ENCODE peak calls at places on chromosomes 5 and 9, in five cellular contexts. L is lower lobe of right lung; I is stimulated activated CD8-positive, alpha-beta memory T cell treated with anti-CD3 and anti-CD28 coated beads, Interleukin-15, amount 100 ng/mL, for 4 hours; Y is H9; D is neural crest cell. G is an unnamed sample.

GRCh38 chr9:120877276-120878034 is 467 bp upstream of the PHF19 start:
- DNase-seq in L (peak; percentile 75), I (no peak), Y (peak; percentile 53), D (peak; percentile 65), G (peak; percentile 47)

GRCh38 chr9:18721267-18722079 is 247.5 kb downstream of the ADAMTSL1 start:
- DNase-seq in L (no peak), I (no peak), Y (no peak), D (no peak), G (no peak)

GRCh38 chr9:69970001-69970531 is 73.6 kb upstream of the MAMDC2 start:
- DNase-seq in L (no peak), I (no peak), Y (no peak), D (no peak), G (no peak)

GRCh38 chr5:61353293-61353692 is 21.2 kb downstream of the ZSWIM6 start:
- DNase-seq in L (no peak), I (no peak), Y (no peak), D (no peak), G (no peak)

GRCh38 chr5:159616967-159617366 is 286.7 kb upstream of the IL12B start:
- DNase-seq in L (no peak), I (no peak), Y (no peak), D (no peak), G (peak; percentile 25)

GRCh38 chr5:178460598-178461425 is 129.4 kb downstream of the COL23A1 start:
- DNase-seq in L (peak; percentile 84), I (no peak), Y (peak; percentile 93), D (peak; percentile 92), G (peak; percentile 8)

GRCh38 chr9:91298304-91298703 is 63.4 kb downstream of the AUH start:
- DNase-seq in L (no peak), I (no peak), Y (no peak), D (no peak), G (no peak)

GRCh38 chr5:150082889-150083288 is 3.5 kb downstream of the CSF1R start:
- DNase-seq in L (no peak), I (no peak), Y (no peak), D (no peak), G (no peak)

GRCh38 chr9:25003686-25004085 is 458.0 kb upstream of the IZUMO3 start:
- DNase-seq in L (no peak), I (no peak), Y (peak; percentile 86), D (no peak), G (no peak)

GRCh38 chr9:7234144-7234543 is 476.4 kb downstream of the KDM4C start:
- DNase-seq in L (no peak), I (no peak), Y (peak; percentile 84), D (peak; percentile 36), G (peak; percentile 9)

GRCh38 chr5:2666081-2666480 is 85.4 kb downstream of the IRX2 start:
- DNase-seq in L (no peak), I (no peak), Y (no peak), D (no peak), G (no peak)

GRCh38 chr5:139710370-139711066 is 62.4 kb downstream of the CXXC5 start:
- DNase-seq in L (peak; percentile 68), I (no peak), Y (peak; percentile 88), D (no peak), G (peak; percentile 70)

GRCh38 chr9:16074962-16075361 is 522.1 kb downstream of the CCDC171 start:
- DNase-seq in L (no peak), I (no peak), Y (no peak), D (no peak), G (peak; percentile 14)

GRCh38 chr5:36777105-36777757 is 99.3 kb upstream of the NIPBL start:
- DNase-seq in L (no peak), I (no peak), Y (peak; percentile 51), D (peak; percentile 20), G (peak; percentile 16)

GRCh38 chr9:82180711-82181110 is 192.1 kb downstream of the SPATA31D1 start:
- DNase-seq in L (no peak), I (no peak), Y (no peak), D (no peak), G (no peak)

GRCh38 chr5:33490071-33490665 is 49.4 kb downstream of the TARS1 start:
- DNase-seq in L (no peak), I (no peak), Y (no peak), D (no peak), G (no peak)

GRCh38 chr5:26582350-26583040 is 455.9 kb downstream of the CDH9 start:
- DNase-seq in L (no peak), I (no peak), Y (no peak), D (no peak), G (no peak)

GRCh38 chr9:125810161-125810560 is 63.0 kb downstream of the PBX3 start:
- DNase-seq in L (no peak), I (no peak), Y (no peak), D (no peak), G (no peak)

GRCh38 chr9:129176786-129177442 is 1.1 kb downstream of the IER5L start:
- DNase-seq in L (peak; percentile 71), I (no peak), Y (peak; percentile 51), D (peak; percentile 48), G (no peak)

GRCh38 chr5:20606006-20606405 is 618.0 kb upstream of the CDH18 start:
- DNase-seq in L (no peak), I (no peak), Y (no peak), D (no peak), G (no peak)

GRCh38 chr9:94974154-94974860 is 247.8 kb downstream of the AOPEP start:
- DNase-seq in L (no peak), I (no peak), Y (no peak), D (no peak), G (no peak)

GRCh38 chr9:11064853-11065252 is 452.1 kb upstream of the PTPRD start:
- DNase-seq in L (no peak), I (no peak), Y (no peak), D (no peak), G (peak; percentile 96)

GRCh38 chr9:129178983-129179382 is 922 bp upstream of the IER5L start:
- DNase-seq in L (no peak), I (no peak), Y (peak; percentile 99), D (no peak), G (no peak)

GRCh38 chr9:95935861-95936578 is 60.5 kb downstream of the ERCC6L2 start:
- DNase-seq in L (no peak), I (no peak), Y (no peak), D (no peak), G (no peak)

G was measured in A172.